ENCODE peak calls at places on chromosome 21, in ten cellular contexts. A is endothelial cell of umbilical vein, H is HepG2, C is upper lobe of right lung, Z is adrenal gland, M is BE2C, Y is fibroblast of the aortic adventitia, I is heart left ventricle, J is ovary, E is mesothelial cell of epicardium. F is an unnamed sample.

GRCh38 chr21:39381009-39381408 is 32.1 kb upstream of the HMGN1 start:
- DNase-seq in A (no peak), H (no peak), C (no peak), Z (no peak), M (no peak), Y (no peak), I (no peak), J (no peak), E (no peak), F (no peak)

GRCh38 chr21:38869946-38870345 is 64.2 kb downstream of the ETS2 start:
- DNase-seq in A (no peak), H (peak; percentile 39), C (no peak), Z (no peak), M (no peak), Y (peak; percentile 11), I (no peak), J (no peak), E (no peak), F (no peak)

GRCh38 chr21:34693192-34693810 is 24.5 kb downstream of the CLIC6 start:
- DNase-seq in A (peak; percentile 57), H (peak; percentile 55), C (no peak), Z (peak; percentile 34), M (peak; percentile 45), Y (peak; percentile 86), I (peak; percentile 45), J (no peak), E (no peak), F (no peak)

GRCh38 chr21:39645331-39645730 is 32.6 kb downstream of the B3GALT5 start:
- DNase-seq in A (no peak), H (no peak), C (peak; percentile 21), Z (no peak), M (no peak), Y (no peak), I (no peak), J (no peak), E (no peak), F (no peak)

GRCh38 chr21:19368944-19369343 is 965.4 kb upstream of the TMPRSS15 start:
- DNase-seq in A (no peak), H (no peak), C (no peak), Z (no peak), M (no peak), Y (no peak), I (no peak), J (no peak), E (no peak), F (no peak)

GRCh38 chr21:38388219-38388618 is 110.1 kb downstream of the ERG start:
- DNase-seq in A (peak; percentile 55), H (no peak), C (no peak), Z (no peak), M (no peak), Y (peak; percentile 67), I (no peak), J (no peak), E (no peak), F (no peak)

GRCh38 chr21:32330784-32331311 is 32.2 kb downstream of the MRAP start:
- DNase-seq in A (no peak), H (peak; percentile 96), C (no peak), Z (no peak), M (no peak), Y (no peak), I (no peak), J (no peak), E (no peak), F (no peak)

GRCh38 chr21:34830386-34831140 is 161.8 kb downstream of the CLIC6 start:
- DNase-seq in A (no peak), H (no peak), C (no peak), Z (no peak), M (no peak), Y (no peak), I (no peak), J (no peak), E (no peak), F (no peak)

GRCh38 chr21:15170614-15171013 is 105.8 kb upstream of the NRIP1 start:
- DNase-seq in A (no peak), H (no peak), C (no peak), Z (no peak), M (no peak), Y (no peak), I (no peak), J (no peak), E (no peak), F (no peak)

GRCh38 chr21:16377120-16377658 is 647.4 kb downstream of the USP25 start:
- DNase-seq in A (no peak), H (no peak), C (no peak), Z (no peak), M (no peak), Y (no peak), I (no peak), J (no peak), E (no peak), F (no peak)

GRCh38 chr21:36260030-36260787 is 59.8 kb upstream of the MORC3 start:
- DNase-seq in A (peak; percentile 87), H (peak; percentile 55), C (no peak), Z (peak; percentile 33), M (peak; percentile 23), Y (peak; percentile 86), I (no peak), J (peak; percentile 59), E (no peak), F (no peak)

GRCh38 chr21:15560383-15561056 is 169.3 kb upstream of the USP25 start:
- DNase-seq in A (no peak), H (no peak), C (no peak), Z (no peak), M (no peak), Y (no peak), I (no peak), J (no peak), E (no peak), F (no peak)

GRCh38 chr21:35204125-35204524 is 155.0 kb upstream of the RUNX1 start:
- DNase-seq in A (peak; percentile 40), H (no peak), C (no peak), Z (no peak), M (no peak), Y (no peak), I (no peak), J (no peak), E (no peak), F (no peak)

GRCh38 chr21:16605588-16605987 is 875.8 kb downstream of the USP25 start:
- DNase-seq in A (no peak), H (no peak), C (no peak), Z (no peak), M (peak; percentile 33), Y (peak; percentile 35), I (no peak), J (no peak), E (no peak), F (no peak)

GRCh38 chr21:43865471-43866181 is 603 bp downstream of the AGPAT3 start:
- DNase-seq in A (no peak), H (no peak), C (peak; percentile 83), Z (peak; percentile 52), M (no peak), Y (peak; percentile 20), I (peak; percentile 58), J (peak; percentile 55), E (no peak), F (peak; percentile 51)

GRCh38 chr21:20187028-20187427 is 811.2 kb upstream of the NCAM2 start:
- DNase-seq in A (no peak), H (no peak), C (no peak), Z (no peak), M (no peak), Y (no peak), I (no peak), J (no peak), E (no peak), F (no peak)

GRCh38 chr21:15051652-15052554 is 12.9 kb downstream of the NRIP1 start:
- DNase-seq in A (no peak), H (no peak), C (no peak), Z (no peak), M (no peak), Y (no peak), I (no peak), J (no peak), E (no peak), F (no peak)

GRCh38 chr21:24444736-24445135 is 1162.5 kb downstream of the MRPL39 start:
- DNase-seq in A (no peak), H (no peak), C (no peak), Z (no peak), M (no peak), Y (no peak), I (no peak), J (no peak), E (no peak), F (no peak)

GRCh38 chr21:39016740-39017315 is 166.4 kb downstream of the PSMG1 start:
- DNase-seq in A (no peak), H (no peak), C (no peak), Z (peak; percentile 41), M (no peak), Y (no peak), I (no peak), J (no peak), E (no peak), F (no peak)

GRCh38 chr21:36188081-36188681 is 31.6 kb downstream of the DOP1B start:
- DNase-seq in A (peak; percentile 14), H (peak; percentile 50), C (peak; percentile 68), Z (no peak), M (no peak), Y (no peak), I (peak; percentile 88), J (no peak), E (no peak), F (no peak)

GRCh38 chr21:43598416-43599120 is 60.7 kb downstream of the HSF2BP start:
- DNase-seq in A (no peak), H (no peak), C (no peak), Z (no peak), M (no peak), Y (peak; percentile 68), I (no peak), J (no peak), E (no peak), F (no peak)

GRCh38 chr21:46245213-46245915 is 16.8 kb upstream of the LSS start:
- DNase-seq in A (no peak), H (no peak), C (no peak), Z (no peak), M (no peak), Y (no peak), I (no peak), J (no peak), E (no peak), F (no peak)
- TF ChIP-seq CTCF in A (no peak), H (no peak), C (no peak), Z (no peak), M (peak; percentile 15), Y (no peak), I (no peak), J (no peak), E (no peak), F (no peak)

GRCh38 chr21:31233711-31234110 is 110.3 kb downstream of the TIAM1 start:
- DNase-seq in A (no peak), H (no peak), C (no peak), Z (no peak), M (no peak), Y (no peak), I (no peak), J (no peak), E (no peak), F (no peak)
- TF ChIP-seq CTCF in A (no peak), H (no peak), C (no peak), Z (no peak), M (no peak), Y (no peak), I (no peak), J (no peak), E (no peak), F (no peak)

GRCh38 chr21:27759091-27759659 is 792.3 kb upstream of the ADAMTS5 start:
- DNase-seq in A (no peak), H (no peak), C (peak; percentile 66), Z (peak; percentile 16), M (peak; percentile 53), Y (no peak), I (peak; percentile 43), J (no peak), E (no peak), F (no peak)
- TF ChIP-seq CTCF in A (peak; percentile 46), H (no peak), C (peak; percentile 43), Z (no peak), M (peak; percentile 70), Y (peak; percentile 25), I (peak; percentile 28), J (no peak), E (no peak), F (no peak)

GRCh38 chr21:41932191-41932575 is 21.6 kb downstream of the C2CD2 start:
- DNase-seq in A (peak; percentile 69), H (no peak), C (no peak), Z (peak; percentile 45), M (no peak), Y (peak; percentile 89), I (no peak), J (peak; percentile 44), E (no peak), F (no peak)
- TF ChIP-seq CTCF in A (no peak), H (peak; percentile 49), C (no peak), Z (no peak), M (no peak), Y (peak; percentile 32), I (no peak), J (no peak), E (no peak), F (no peak)

F was measured in activated B cell treated with CpG ODN at 0.5 μM for 24 hours.